ENCODE peak calls at places on chromosome 14, in seven cellular contexts. S is anterior cingulate cortex; U is neuronal stem cell; Z is CD8-positive, alpha-beta memory T cell; X is H9; E is stimulated activated CD4-positive, alpha-beta T cell treated with anti-CD3 and anti-CD28 coated beads, Interleukin-15, amount 100 ng/mL, for 1 hour; K is substantia nigra. J is an unnamed sample.

GRCh38 chr14:77882098-77882497 is 82.2 kb downstream of the ADCK1 start:
- DNase-seq in U (no peak), E (no peak), K (no peak), X (no peak), S (no peak), Z (no peak), J (no peak)

GRCh38 chr14:69107407-69108003 is 45.4 kb downstream of the DCAF5 start:
- DNase-seq in X (peak; percentile 51), K (no peak), E (no peak), S (no peak), U (no peak), Z (no peak), J (no peak)

GRCh38 chr14:94548999-94549985 is 11.9 kb upstream of the SERPINA4 start:
- DNase-seq in U (peak; percentile 83), X (peak; percentile 87), Z (peak; percentile 25), E (peak; percentile 44), K (no peak), S (peak; percentile 19), J (peak; percentile 26)

GRCh38 chr14:42715316-42715715 is 1108.6 kb downstream of the LRFN5 start:
- DNase-seq in Z (no peak), K (no peak), U (no peak), E (no peak), S (no peak), X (no peak), J (no peak)

GRCh38 chr14:76918751-76919421 is 92.7 kb downstream of the LRRC74A start:
- DNase-seq in U (no peak), E (no peak), S (peak; percentile 81), K (peak; percentile 89), X (peak; percentile 78), Z (no peak), J (peak; percentile 72)

GRCh38 chr14:57732886-57733285 is 133.0 kb downstream of the SLC35F4 start:
- DNase-seq in K (no peak), E (no peak), X (no peak), Z (no peak), S (no peak), U (no peak), J (no peak)

GRCh38 chr14:37230551-37231194 is 32.9 kb downstream of the MIPOL1 start:
- DNase-seq in S (no peak), E (no peak), X (no peak), Z (no peak), K (no peak), U (peak; percentile 39), J (no peak)

GRCh38 chr14:51663783-51664326 is 12.1 kb downstream of the FRMD6 start:
- DNase-seq in E (no peak), Z (no peak), S (no peak), X (no peak), K (no peak), U (no peak), J (no peak)

GRCh38 chr14:64682173-64682710 is 22.0 kb upstream of the PLEKHG3 start:
- DNase-seq in X (peak; percentile 86), K (peak; percentile 32), E (no peak), Z (no peak), U (no peak), S (peak; percentile 75), J (no peak)

GRCh38 chr14:51844482-51844881 is 15.9 kb upstream of the GNG2 start:
- DNase-seq in K (no peak), Z (no peak), X (no peak), U (no peak), S (no peak), E (no peak), J (no peak)

GRCh38 chr14:68779761-68780323 is 13.0 kb downstream of the ZFP36L1 start:
- DNase-seq in U (no peak), X (no peak), E (no peak), Z (no peak), S (no peak), K (no peak), J (no peak)

GRCh38 chr14:33693237-33693636 is 257.6 kb downstream of the EGLN3 start:
- DNase-seq in X (no peak), S (no peak), K (no peak), E (no peak), U (no peak), Z (no peak), J (no peak)

GRCh38 chr14:58637391-58638230 is at the start of gene DACT1:
- DNase-seq in E (peak; percentile 52), U (peak; percentile 71), Z (no peak), K (peak; percentile 11), X (peak; percentile 84), S (peak; percentile 44), J (peak; percentile 70)

J was measured in caudate nucleus.